ENCODE peak calls at places on chromosomes 16 and 17, in five cellular contexts. K, Y, B, R and I are unnamed samples.

GRCh38 chr16:1821861-1822611 is 4.6 kb downstream of the HAGH start:
- DNase-seq in Y (no peak), R (no peak), K (no peak), B (no peak), I (no peak)

GRCh38 chr17:67837965-67838364 is 12.7 kb downstream of the BPTF start:
- DNase-seq in Y (no peak), R (no peak), B (no peak), K (no peak), I (no peak)

GRCh38 chr17:37067555-37068111 is 118.9 kb downstream of the AATF start:
- DNase-seq in K (no peak), Y (no peak), B (no peak), R (no peak), I (no peak)

GRCh38 chr17:76191891-76192290 is 48.4 kb downstream of the RNF157 start:
- DNase-seq in R (peak; percentile 65), B (no peak), Y (no peak), K (no peak), I (peak; percentile 57)

GRCh38 chr16:23357761-23358290 is 55.7 kb downstream of the SCNN1B start:
- DNase-seq in K (no peak), Y (no peak), R (no peak), B (no peak), I (no peak)

GRCh38 chr17:38557395-38557794 is 48.4 kb downstream of the SRCIN1 start:
- DNase-seq in R (no peak), Y (no peak), K (no peak), B (no peak), I (no peak)

GRCh38 chr16:55539488-55539887 is 27.0 kb upstream of the CAPNS2 start:
- DNase-seq in R (no peak), B (no peak), Y (no peak), K (no peak), I (no peak)

GRCh38 chr17:82881900-82882714 is 42.3 kb upstream of the ZNF750 start:
- DNase-seq in B (no peak), K (no peak), R (no peak), Y (no peak), I (no peak)

GRCh38 chr17:58184986-58185761 is 7.4 kb upstream of the EPX start:
- DNase-seq in Y (no peak), R (no peak), B (no peak), K (no peak), I (no peak)

GRCh38 chr17:61452301-61453290 is at the start of gene TBX4:
- DNase-seq in K (peak; percentile 66), R (no peak), B (no peak), Y (peak; percentile 54), I (no peak)

GRCh38 chr17:74734256-74734655 is 2.8 kb upstream of the RAB37 start:
- DNase-seq in Y (no peak), B (no peak), R (no peak), K (no peak), I (no peak)

GRCh38 chr17:78151514-78152008 is 5.4 kb downstream of the C17orf99 start:
- DNase-seq in B (no peak), K (no peak), Y (no peak), R (no peak), I (no peak)

GRCh38 chr17:78739331-78739853 is 42.7 kb downstream of the CYTH1 start:
- DNase-seq in Y (no peak), R (no peak), K (no peak), B (no peak), I (no peak)

GRCh38 chr16:20844588-20844987 is 38.3 kb downstream of the REXO5 start:
- DNase-seq in B (no peak), R (peak; percentile 31), Y (no peak), K (no peak), I (no peak)

GRCh38 chr17:82061047-82061925 is 4.3 kb downstream of the DUS1L start:
- DNase-seq in R (no peak), B (no peak), K (no peak), Y (no peak), I (no peak)

GRCh38 chr17:78357177-78357586 is 2.7 kb downstream of the SOCS3 start:
- DNase-seq in B (no peak), R (no peak), Y (no peak), K (no peak), I (no peak)

GRCh38 chr17:26773189-26774188 is 520.4 kb upstream of the WSB1 start:
- DNase-seq in Y (no peak), B (no peak), R (no peak), K (no peak), I (no peak)

GRCh38 chr16:71919033-71919432 is 23.7 kb downstream of the IST1 start:
- DNase-seq in R (no peak), B (no peak), K (no peak), Y (no peak), I (peak; percentile 52)

GRCh38 chr16:86680137-86680536 is 101.8 kb downstream of the FOXL1 start:
- DNase-seq in Y (no peak), B (no peak), K (no peak), R (no peak), I (no peak)

DNA sequence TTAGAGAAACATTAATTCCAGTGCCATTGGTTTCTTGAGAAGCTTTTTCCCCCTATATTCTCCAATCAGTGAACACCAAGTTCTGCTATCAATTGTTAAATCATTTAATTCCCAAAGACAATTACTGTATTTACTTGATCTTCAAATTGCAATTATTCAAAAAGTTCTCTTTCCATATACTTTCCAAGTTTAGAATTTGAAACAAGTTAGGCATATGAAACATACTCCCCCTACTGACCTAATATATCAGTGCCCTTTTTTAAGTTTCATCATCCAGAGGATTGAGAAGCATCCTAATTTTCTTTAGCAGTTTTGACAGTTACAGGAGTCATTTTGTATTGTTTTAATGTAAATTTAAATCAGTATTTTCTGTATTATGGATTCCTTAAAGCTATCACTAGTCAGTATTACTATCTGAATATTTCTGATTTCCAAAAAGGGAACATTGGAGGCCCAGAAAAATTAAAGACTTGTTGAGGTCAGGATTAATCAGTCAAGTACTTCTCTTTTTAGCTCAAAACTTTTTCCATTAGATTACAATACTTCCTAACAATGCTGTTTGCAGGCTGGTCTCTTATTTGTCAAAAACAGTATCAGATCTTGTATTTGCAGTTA is 16.3 kb downstream of the MEIOC start:
- DNase-seq in K (no peak), Y (no peak), B (no peak), R (no peak), I (no peak)
- TF ChIP-seq CTCF in K (peak; percentile 35), Y (no peak), B (no peak), R (peak; percentile 63), I (peak; percentile 7)

GRCh38 chr16:82183004-82183397 is 13.0 kb upstream of the MPHOSPH6 start:
- DNase-seq in B (no peak), R (no peak), Y (no peak), K (no peak), I (no peak)
- TF ChIP-seq CTCF in B (no peak), R (no peak), Y (no peak), K (no peak), I (no peak)

GRCh38 chr16:30458561-30459394 is 13.1 kb upstream of the SEPHS2 start:
- DNase-seq in B (peak; percentile 69), K (no peak), Y (no peak), R (peak; percentile 97), I (peak; percentile 67)
- TF ChIP-seq CTCF in B (no peak), K (no peak), Y (no peak), R (no peak), I (no peak)

GRCh38 chr16:78237856-78238255 is 138.4 kb downstream of the WWOX start:
- DNase-seq in Y (no peak), R (no peak), K (no peak), B (no peak), I (no peak)

GRCh38 chr16:78237346-78237745 is 137.9 kb downstream of the WWOX start:
- DNase-seq in R (no peak), B (no peak), Y (no peak), K (no peak), I (no peak)

GRCh38 chr16:78242231-78242630 is 142.8 kb downstream of the WWOX start:
- DNase-seq in R (no peak), B (no peak), K (no peak), Y (no peak), I (no peak)

GRCh38 chr16:78244131-78244899 is 144.9 kb downstream of the WWOX start:
- DNase-seq in K (no peak), Y (no peak), R (no peak), B (no peak), I (no peak)

GRCh38 chr16:78240459-78241222 is 141.2 kb downstream of the WWOX start:
- DNase-seq in R (no peak), K (no peak), Y (peak; percentile 29), B (no peak), I (no peak)
- TF ChIP-seq CTCF in R (no peak), K (no peak), Y (no peak), B (no peak), I (no peak)

GRCh38 chr16:85396879-85397871 is 215.9 kb upstream of the GSE1 start:
- DNase-seq in K (peak; percentile 32), R (peak; percentile 30), B (no peak), Y (no peak), I (no peak)
- TF ChIP-seq CTCF in K (no peak), R (no peak), B (no peak), Y (no peak), I (peak; percentile 13)

GRCh38 chr17:10879110-10879509 is 41.2 kb upstream of the PIRT start:
- DNase-seq in R (peak; percentile 4), B (no peak), K (peak; percentile 30), Y (no peak), I (no peak)
- TF ChIP-seq CTCF in R (no peak), B (no peak), K (no peak), Y (no peak), I (no peak)

GRCh38 chr16:66872927-66873684 is 7.2 kb upstream of the PDP2 start:
- DNase-seq in Y (peak; percentile 93), K (peak; percentile 90), R (peak; percentile 97), B (peak; percentile 87), I (peak; percentile 84)
- TF ChIP-seq CTCF in Y (peak; percentile 85), K (peak; percentile 86), R (peak; percentile 94), B (peak; percentile 51), I (peak; percentile 99)

GRCh38 chr16:48334325-48334724 is 50.9 kb downstream of the SIAH1 start:
- DNase-seq in R (no peak), B (no peak), Y (no peak), K (peak; percentile 50), I (no peak)
- TF ChIP-seq CTCF in R (no peak), B (no peak), Y (no peak), K (no peak), I (no peak)

GRCh38 chr17:44627513-44627912 is 28.8 kb upstream of the MEIOC start:
- DNase-seq in K (no peak), R (no peak), Y (no peak), B (no peak), I (no peak)

GRCh38 chr17:44628234-44629188 is 27.8 kb upstream of the MEIOC start:
- DNase-seq in R (no peak), K (peak; percentile 80), Y (no peak), B (peak; percentile 53), I (peak; percentile 59)

DNA sequence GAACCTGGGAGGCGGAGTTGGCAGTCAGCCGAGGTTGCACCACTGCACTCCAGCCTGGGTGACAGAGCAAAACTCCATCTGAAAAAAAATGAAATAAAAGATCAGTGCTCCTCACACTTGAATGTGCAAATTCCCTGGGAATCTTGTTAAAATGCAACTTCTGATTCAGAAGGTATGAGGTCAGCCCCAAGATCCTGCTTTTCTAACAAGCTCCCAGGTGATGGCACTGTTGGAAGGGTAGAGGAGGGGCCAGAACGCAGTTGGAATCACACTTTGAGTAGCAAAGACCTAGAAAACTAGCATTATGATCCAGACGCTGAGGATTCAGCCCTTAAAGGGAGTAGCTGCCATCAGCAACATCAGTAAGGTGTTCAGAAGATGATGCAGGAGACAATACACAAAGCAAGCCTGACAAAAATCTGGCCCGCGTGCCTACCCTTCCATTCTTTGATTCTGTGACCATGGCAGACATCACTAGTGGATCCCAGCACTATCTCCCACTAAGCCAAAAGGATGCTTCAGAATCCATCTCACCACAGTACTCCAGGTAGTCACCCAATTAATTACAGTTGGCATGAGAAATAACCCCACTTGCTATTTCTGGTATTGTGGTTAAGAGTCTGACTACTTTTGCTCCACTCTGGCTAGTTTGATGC is 33.1 kb upstream of the MEIOC start:
- DNase-seq in B (no peak), R (no peak), Y (no peak), K (no peak), I (no peak)
- TF ChIP-seq CTCF in B (no peak), R (no peak), Y (no peak), K (no peak), I (no peak)